ENCODE peak calls at places on chromosomes 16 and 17, in nine cellular contexts. U is HCT116, L is HL-60, J is A549, Y is GM23338, Q is GM12878, X is SK-N-SH, A is K562, B is Panc1. P is an unnamed sample.

GRCh38 chr17:71779482-71779881 is 341.3 kb upstream of the SOX9 start:
- DNase-seq in U (no peak), L (no peak), J (no peak), Y (no peak), Q (no peak), X (no peak), A (no peak), B (no peak), P (no peak)

GRCh38 chr17:9021158-9021984 is at the start of gene NTN1:
- DNase-seq in U (no peak), L (no peak), J (no peak), Y (peak), Q (no peak), X (peak), A (peak), B (no peak), P (no peak)

GRCh38 chr16:53952215-53953208 is 248.6 kb downstream of the FTO start:
- DNase-seq in U (no peak), L (no peak), J (no peak), Y (no peak), Q (no peak), X (no peak), A (no peak), B (no peak), P (no peak)

GRCh38 chr17:62870581-62870964 is 62.5 kb upstream of the MARCHF10 start:
- DNase-seq in U (no peak), L (no peak), J (no peak), Y (peak), Q (no peak), X (peak), A (no peak), B (no peak), P (no peak)

GRCh38 chr16:50501251-50501650 is 46.9 kb upstream of the NKD1 start:
- DNase-seq in U (no peak), L (no peak), J (no peak), Y (no peak), Q (no peak), X (no peak), A (no peak), B (no peak), P (no peak)

GRCh38 chr16:3951861-3952332 is 71.4 kb upstream of the CREBBP start:
- DNase-seq in U (no peak), L (no peak), J (no peak), Y (no peak), Q (no peak), X (no peak), A (no peak), B (no peak), P (no peak)

GRCh38 chr16:49834496-49835009 is 21.4 kb downstream of the ZNF423 start:
- DNase-seq in U (no peak), L (no peak), J (no peak), Y (peak), Q (no peak), X (peak), A (no peak), B (no peak), P (no peak)

GRCh38 chr16:31504159-31504558 is 4.0 kb downstream of the RUSF1 start:
- DNase-seq in U (no peak), L (no peak), J (no peak), Y (no peak), Q (no peak), X (no peak), A (no peak), B (no peak), P (no peak)

GRCh38 chr17:82031885-82032627 is 578 bp downstream of the RAC3 start:
- DNase-seq in U (no peak), L (peak), J (no peak), Y (peak), Q (no peak), X (peak), A (peak), B (no peak), P (no peak)

GRCh38 chr17:18860161-18860972 is 2.4 kb downstream of the PRPSAP2 start:
- DNase-seq in U (no peak), L (no peak), J (no peak), Y (no peak), Q (peak), X (no peak), A (no peak), B (no peak), P (no peak)

GRCh38 chr16:81693047-81693446 is 86.0 kb upstream of the PLCG2 start:
- DNase-seq in U (no peak), L (no peak), J (no peak), Y (no peak), Q (no peak), X (no peak), A (no peak), B (no peak), P (no peak)

GRCh38 chr17:18099516-18099915 is 9.0 kb upstream of the MYO15A start:
- DNase-seq in U (no peak), L (no peak), J (no peak), Y (no peak), Q (no peak), X (no peak), A (no peak), B (no peak), P (no peak)

GRCh38 chr16:2046889-2047329 is 725 bp downstream of the NTHL1 start:
- DNase-seq in U (no peak), L (no peak), J (no peak), Y (no peak), Q (no peak), X (no peak), A (no peak), B (no peak), P (no peak)

GRCh38 chr16:83797013-83797412 is 10.8 kb upstream of the HSBP1 start:
- DNase-seq in U (no peak), L (no peak), J (no peak), Y (no peak), Q (no peak), X (no peak), A (no peak), B (no peak), P (no peak)

GRCh38 chr16:89720859-89721643 is at the start of the genes VPS9D1 and ZNF276:
- DNase-seq in U (peak), L (peak), J (peak), Y (peak), Q (no peak), X (peak), A (peak), B (no peak), P (peak)

GRCh38 chr17:54111576-54111975 is 288.8 kb downstream of the KIF2B start:
- DNase-seq in U (no peak), L (no peak), J (no peak), Y (no peak), Q (no peak), X (no peak), A (no peak), B (no peak), P (no peak)

GRCh38 chr16:78770353-78771091 is 671.1 kb downstream of the WWOX start:
- DNase-seq in U (no peak), L (peak), J (peak), Y (peak), Q (no peak), X (peak), A (peak), B (peak), P (peak)

GRCh38 chr17:2703606-2704005 is 8.0 kb downstream of the CLUH start:
- DNase-seq in U (no peak), L (no peak), J (no peak), Y (no peak), Q (no peak), X (no peak), A (no peak), B (no peak), P (no peak)

GRCh38 chr16:7013990-7014389 is 318.7 kb upstream of the RBFOX1 start:
- DNase-seq in U (no peak), L (no peak), J (no peak), Y (peak), Q (no peak), X (no peak), A (peak), B (no peak), P (peak)
- TF ChIP-seq REST in U (peak), L (peak), J (peak), Y (peak), Q (peak), X (peak), A (peak), B (peak), P (peak)

GRCh38 chr16:85400305-85401205 is 212.6 kb upstream of the GSE1 start:
- DNase-seq in U (no peak), L (no peak), J (no peak), Y (no peak), Q (no peak), X (no peak), A (no peak), B (no peak), P (no peak)
- TF ChIP-seq REST in U (no peak), L (no peak), J (no peak), Y (no peak), Q (no peak), X (no peak), A (no peak), B (no peak), P (no peak)

GRCh38 chr17:56581635-56582605 is 11.6 kb upstream of the NOG start:
- DNase-seq in U (no peak), L (no peak), J (no peak), Y (no peak), Q (no peak), X (no peak), A (no peak), B (no peak), P (no peak)
- TF ChIP-seq REST in U (no peak), L (no peak), J (no peak), Y (no peak), Q (no peak), X (no peak), A (no peak), B (no peak), P (no peak)

GRCh38 chr17:65074778-65075250 is 18.3 kb upstream of the GNA13 start:
- DNase-seq in U (no peak), L (no peak), J (peak), Y (no peak), Q (no peak), X (peak), A (peak), B (no peak), P (peak)
- TF ChIP-seq REST in U (no peak), L (no peak), J (no peak), Y (no peak), Q (no peak), X (no peak), A (no peak), B (no peak), P (no peak)

GRCh38 chr17:48752399-48753288 is 24.1 kb upstream of the HOXB13 start:
- DNase-seq in U (no peak), L (no peak), J (no peak), Y (peak), Q (no peak), X (no peak), A (no peak), B (no peak), P (no peak)
- TF ChIP-seq REST in U (no peak), L (no peak), J (no peak), Y (no peak), Q (no peak), X (no peak), A (no peak), B (no peak), P (no peak)